ENCODE peak calls at places on chromosomes 2 and 18, in nine cellular contexts. P is activated CD4-positive, alpha-beta T cell treated with anti-CD3 and anti-CD28 coated beads for 4 hours; A is stromal cell of bone marrow; Y is thoracic aorta; Q is HFF-Myc; W is A673; N is RPMI7951; X is IMR-90; D is aorta. M is an unnamed sample.

GRCh38 chr2:65485839-65486238 is 53.4 kb upstream of the SPRED2 start:
- DNase-seq in P (no peak), A (no peak), Y (no peak), Q (no peak), W (no peak), N (no peak), X (no peak), D (no peak), M (no peak)

GRCh38 chr2:60530660-60531276 is 22.7 kb downstream of the BCL11A start:
- DNase-seq in P (no peak), A (no peak), Y (no peak), Q (no peak), W (no peak), N (no peak), X (no peak), D (no peak), M (no peak)

GRCh38 chr2:2719781-2720180 is 388.7 kb upstream of the MYT1L start:
- DNase-seq in P (no peak), A (no peak), Y (no peak), Q (no peak), W (no peak), N (no peak), X (no peak), D (no peak), M (no peak)

GRCh38 chr18:27226556-27227075 is 41.5 kb upstream of the CHST9 start:
- DNase-seq in P (no peak), A (no peak), Y (no peak), Q (no peak), W (no peak), N (peak; percentile 7), X (no peak), D (no peak), M (no peak)

GRCh38 chr2:25115902-25116301 is 52.5 kb downstream of the POMC start:
- DNase-seq in P (no peak), A (no peak), Y (no peak), Q (no peak), W (no peak), N (no peak), X (peak; percentile 68), D (no peak), M (peak; percentile 18)

GRCh38 chr2:143329288-143329687 is 200.1 kb downstream of the ARHGAP15 start:
- DNase-seq in P (no peak), A (no peak), Y (no peak), Q (no peak), W (no peak), N (no peak), X (no peak), D (no peak), M (no peak)

GRCh38 chr2:195732569-195732968 is 75.5 kb downstream of the SLC39A10 start:
- DNase-seq in P (no peak), A (no peak), Y (no peak), Q (no peak), W (no peak), N (no peak), X (peak; percentile 10), D (no peak), M (no peak)

GRCh38 chr2:172726172-172726735 is 9.4 kb upstream of the RAPGEF4 start:
- DNase-seq in P (no peak), A (no peak), Y (no peak), Q (no peak), W (no peak), N (peak; percentile 67), X (peak; percentile 31), D (no peak), M (peak; percentile 96)

GRCh38 chr18:75582406-75582821 is 154.9 kb upstream of the SMIM21 start:
- DNase-seq in P (no peak), A (peak; percentile 52), Y (no peak), Q (no peak), W (no peak), N (peak; percentile 33), X (peak; percentile 76), D (no peak), M (peak; percentile 79)

GRCh38 chr2:10191554-10191953 is 69.0 kb downstream of the RRM2 start:
- DNase-seq in P (no peak), A (no peak), Y (no peak), Q (no peak), W (no peak), N (no peak), X (no peak), D (no peak), M (no peak)

GRCh38 chr2:212777020-212777491 is 238.5 kb upstream of the ERBB4 start:
- DNase-seq in P (no peak), A (no peak), Y (no peak), Q (peak; percentile 5), W (peak; percentile 78), N (peak; percentile 43), X (peak; percentile 46), D (no peak), M (peak; percentile 47)

GRCh38 chr2:117825437-117825836 is 10.9 kb downstream of the DDX18 start:
- DNase-seq in P (no peak), A (no peak), Y (no peak), Q (no peak), W (no peak), N (no peak), X (no peak), D (no peak), M (no peak)

GRCh38 chr2:144659731-144660275 is 139.9 kb upstream of the ZEB2 start:
- DNase-seq in P (peak; percentile 8), A (peak; percentile 89), Y (peak; percentile 30), Q (no peak), W (no peak), N (peak; percentile 99), X (peak; percentile 88), D (peak; percentile 55), M (peak; percentile 91)

GRCh38 chr2:86275384-86275799 is 62.0 kb downstream of the REEP1 start:
- DNase-seq in P (no peak), A (no peak), Y (no peak), Q (no peak), W (no peak), N (no peak), X (no peak), D (no peak), M (no peak)

GRCh38 chr2:241035818-241036396 is 37.5 kb downstream of the SNED1 start:
- DNase-seq in P (peak; percentile 60), A (no peak), Y (no peak), Q (no peak), W (no peak), N (no peak), X (no peak), D (no peak), M (no peak)

GRCh38 chr2:236849508-236849907 is 236.2 kb upstream of the COPS8 start:
- DNase-seq in P (no peak), A (no peak), Y (no peak), Q (no peak), W (no peak), N (no peak), X (no peak), D (no peak), M (no peak)

M was measured in myocyte.